ENCODE peak calls at places on chromosomes 13 and 19, in nine cellular contexts. One of them, this sample, is unnamed. For H3K36me3 and H3K4me1, the result is how much of the 10 kb centered on the place peaks cover.

GRCh38 chr19:35449347-35450043 is 1.4 kb downstream of the FFAR2 start:
- DNase-seq in uterus: no peak
- DNase-seq in breast epithelium: no peak
- DNase-seq in thyroid gland: no peak
- DNase-seq in endothelial cell of umbilical vein: no peak
- DNase-seq in upper lobe of left lung: peak
- DNase-seq in body of pancreas: no peak
- DNase-seq in IMR-90: no peak
- DNase-seq in H1: no peak
- DNase-seq in this sample: peak

GRCh38 chr19:30214651-30215051 is 157.5 kb upstream of the ZNF536 start:
- DNase-seq in uterus: no peak
- DNase-seq in breast epithelium: no peak
- DNase-seq in thyroid gland: no peak
- DNase-seq in endothelial cell of umbilical vein: no peak
- DNase-seq in upper lobe of left lung: no peak
- DNase-seq in body of pancreas: no peak
- DNase-seq in IMR-90: no peak
- DNase-seq in H1: peak
- DNase-seq in this sample: no peak

GRCh38 chr19:4583961-4584669 is 24.6 kb upstream of the SEMA6B start:
- DNase-seq in uterus: no peak
- DNase-seq in breast epithelium: no peak
- DNase-seq in thyroid gland: no peak
- DNase-seq in endothelial cell of umbilical vein: peak
- DNase-seq in upper lobe of left lung: no peak
- DNase-seq in body of pancreas: peak
- DNase-seq in IMR-90: no peak
- DNase-seq in H1: peak
- DNase-seq in this sample: no peak

GRCh38 chr13:33229446-33230177 is 55.9 kb downstream of the STARD13 start:
- DNase-seq in uterus: no peak
- DNase-seq in breast epithelium: no peak
- DNase-seq in thyroid gland: no peak
- DNase-seq in endothelial cell of umbilical vein: no peak
- DNase-seq in upper lobe of left lung: no peak
- DNase-seq in body of pancreas: no peak
- DNase-seq in IMR-90: no peak
- DNase-seq in H1: no peak
- DNase-seq in this sample: no peak

GRCh38 chr19:29277107-29277506 is 64.2 kb upstream of the UQCRFS1 start:
- DNase-seq in uterus: no peak
- DNase-seq in breast epithelium: no peak
- DNase-seq in thyroid gland: peak
- DNase-seq in endothelial cell of umbilical vein: no peak
- DNase-seq in upper lobe of left lung: no peak
- DNase-seq in body of pancreas: no peak
- DNase-seq in IMR-90: no peak
- DNase-seq in H1: peak
- DNase-seq in this sample: no peak

GRCh38 chr13:109644069-109644750 is 142.2 kb downstream of the IRS2 start:
- DNase-seq in uterus: no peak
- DNase-seq in breast epithelium: no peak
- DNase-seq in thyroid gland: no peak
- DNase-seq in endothelial cell of umbilical vein: no peak
- DNase-seq in upper lobe of left lung: no peak
- DNase-seq in body of pancreas: no peak
- DNase-seq in IMR-90: no peak
- DNase-seq in H1: no peak
- DNase-seq in this sample: no peak

GRCh38 chr13:49812806-49813205 is 20.3 kb upstream of the KPNA3 start:
- DNase-seq in uterus: no peak
- DNase-seq in breast epithelium: no peak
- DNase-seq in thyroid gland: no peak
- DNase-seq in endothelial cell of umbilical vein: no peak
- DNase-seq in upper lobe of left lung: no peak
- DNase-seq in body of pancreas: no peak
- DNase-seq in IMR-90: no peak
- DNase-seq in H1: no peak
- DNase-seq in this sample: no peak

GRCh38 chr13:27403252-27403678 is 21.2 kb upstream of the GTF3A start:
- DNase-seq in uterus: no peak
- DNase-seq in breast epithelium: no peak
- DNase-seq in thyroid gland: no peak
- DNase-seq in endothelial cell of umbilical vein: no peak
- DNase-seq in upper lobe of left lung: no peak
- DNase-seq in body of pancreas: no peak
- DNase-seq in IMR-90: peak
- DNase-seq in H1: no peak
- DNase-seq in this sample: no peak

GRCh38 chr13:50128406-50129048 is 113.3 kb downstream of the KCNRG start:
- DNase-seq in uterus: no peak
- DNase-seq in breast epithelium: no peak
- DNase-seq in thyroid gland: no peak
- DNase-seq in endothelial cell of umbilical vein: no peak
- DNase-seq in upper lobe of left lung: no peak
- DNase-seq in body of pancreas: no peak
- DNase-seq in IMR-90: no peak
- DNase-seq in H1: no peak
- DNase-seq in this sample: no peak

GRCh38 chr19:52200044-52200443 is 10.2 kb downstream of the PPP2R1A start:
- DNase-seq in uterus: peak
- DNase-seq in breast epithelium: peak
- DNase-seq in thyroid gland: peak
- DNase-seq in endothelial cell of umbilical vein: peak
- DNase-seq in upper lobe of left lung: no peak
- DNase-seq in body of pancreas: no peak
- DNase-seq in IMR-90: peak
- DNase-seq in H1: no peak
- DNase-seq in this sample: no peak

GRCh38 chr19:41569481-41570150 is 6.3 kb upstream of the CEACAM21 start:
- DNase-seq in uterus: no peak
- DNase-seq in breast epithelium: no peak
- DNase-seq in thyroid gland: no peak
- DNase-seq in endothelial cell of umbilical vein: no peak
- DNase-seq in upper lobe of left lung: no peak
- DNase-seq in body of pancreas: no peak
- DNase-seq in IMR-90: no peak
- DNase-seq in H1: no peak
- DNase-seq in this sample: no peak

GRCh38 chr19:53192771-53193533 is at the start of gene ZNF665:
- DNase-seq in uterus: peak
- DNase-seq in breast epithelium: peak
- DNase-seq in thyroid gland: peak
- DNase-seq in endothelial cell of umbilical vein: peak
- DNase-seq in upper lobe of left lung: peak
- DNase-seq in body of pancreas: peak
- DNase-seq in IMR-90: peak
- DNase-seq in H1: peak
- DNase-seq in this sample: peak

GRCh38 chr19:28710278-28710677 is 502.7 kb downstream of the UQCRFS1 start:
- DNase-seq in uterus: no peak
- DNase-seq in breast epithelium: no peak
- DNase-seq in thyroid gland: no peak
- DNase-seq in endothelial cell of umbilical vein: peak
- DNase-seq in upper lobe of left lung: no peak
- DNase-seq in body of pancreas: no peak
- DNase-seq in IMR-90: peak
- DNase-seq in H1: no peak
- DNase-seq in this sample: no peak

GRCh38 chr13:30906411-30906990 is 430 bp downstream of the MEDAG start:
- DNase-seq in uterus: no peak
- DNase-seq in breast epithelium: no peak
- DNase-seq in thyroid gland: peak
- DNase-seq in endothelial cell of umbilical vein: peak
- DNase-seq in upper lobe of left lung: no peak
- DNase-seq in body of pancreas: no peak
- DNase-seq in IMR-90: no peak
- DNase-seq in H1: peak
- DNase-seq in this sample: no peak

GRCh38 chr13:32407854-32408253 is 20.1 kb downstream of the N4BP2L1 start:
- DNase-seq in uterus: no peak
- DNase-seq in breast epithelium: no peak
- DNase-seq in thyroid gland: peak
- DNase-seq in endothelial cell of umbilical vein: no peak
- DNase-seq in upper lobe of left lung: no peak
- DNase-seq in body of pancreas: no peak
- DNase-seq in IMR-90: no peak
- DNase-seq in H1: no peak
- DNase-seq in this sample: no peak

DNA sequence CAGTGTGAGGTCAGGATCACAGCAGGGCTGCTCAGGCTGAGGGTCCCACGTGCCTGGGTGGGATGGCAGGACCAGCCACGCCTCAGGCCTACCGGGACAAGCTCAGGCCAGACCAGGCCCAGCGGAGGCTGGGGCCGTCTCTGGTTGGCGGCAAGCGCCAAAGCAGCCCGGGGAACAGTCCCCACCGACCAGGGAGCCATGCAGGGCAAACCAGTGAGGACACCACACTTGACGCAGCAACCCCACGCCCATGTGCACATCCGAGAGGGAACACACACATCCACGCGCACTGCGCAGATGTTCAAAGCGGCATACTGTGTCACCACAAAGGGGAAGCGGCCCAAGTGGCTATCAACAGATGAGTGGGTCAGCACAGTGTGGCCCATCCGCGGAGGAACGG is 15.2 kb downstream of the IZUMO4 start:
- DNase-seq in uterus: no peak
- DNase-seq in breast epithelium: no peak
- DNase-seq in thyroid gland: no peak
- DNase-seq in endothelial cell of umbilical vein: no peak
- DNase-seq in upper lobe of left lung: no peak
- DNase-seq in body of pancreas: no peak
- DNase-seq in IMR-90: no peak
- DNase-seq in H1: no peak
- DNase-seq in this sample: no peak
- H3K36me3 ChIP-seq in uterus: under half
- H3K36me3 ChIP-seq in breast epithelium: under half
- H3K36me3 ChIP-seq in thyroid gland: half or more
- H3K36me3 ChIP-seq in endothelial cell of umbilical vein: under half
- H3K36me3 ChIP-seq in upper lobe of left lung: half or more
- H3K36me3 ChIP-seq in body of pancreas: half or more
- H3K36me3 ChIP-seq in IMR-90: half or more
- H3K36me3 ChIP-seq in H1: half or more
- H3K36me3 ChIP-seq in this sample: half or more

DNA sequence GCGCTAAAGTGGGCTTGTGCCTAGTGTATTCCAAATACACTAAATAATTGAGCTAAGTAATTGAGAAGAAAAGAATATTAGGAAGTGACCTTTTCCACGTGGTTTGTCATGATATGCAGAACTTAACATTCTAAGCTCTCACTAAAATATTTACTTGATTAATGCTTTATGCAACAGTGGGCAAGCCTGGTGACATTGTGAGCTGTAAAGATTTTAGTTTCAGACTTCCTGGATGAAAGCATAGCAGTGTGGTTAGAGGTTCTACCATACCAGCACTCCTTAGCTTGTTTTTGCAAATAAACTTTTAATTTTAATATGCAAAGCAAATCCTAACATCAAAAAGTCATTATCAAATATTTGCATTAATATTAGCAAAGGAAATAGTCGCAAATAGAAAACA is 1065.1 kb upstream of the SPRY2 start:
- DNase-seq in uterus: no peak
- DNase-seq in breast epithelium: no peak
- DNase-seq in thyroid gland: no peak
- DNase-seq in endothelial cell of umbilical vein: no peak
- DNase-seq in upper lobe of left lung: no peak
- DNase-seq in body of pancreas: no peak
- DNase-seq in IMR-90: no peak
- DNase-seq in H1: no peak
- DNase-seq in this sample: no peak
- H3K4me1 ChIP-seq in uterus: under half
- H3K4me1 ChIP-seq in breast epithelium: under half
- H3K4me1 ChIP-seq in thyroid gland: under half
- H3K4me1 ChIP-seq in endothelial cell of umbilical vein: under half
- H3K4me1 ChIP-seq in upper lobe of left lung: under half
- H3K4me1 ChIP-seq in body of pancreas: under half
- H3K4me1 ChIP-seq in IMR-90: under half
- H3K4me1 ChIP-seq in H1: under half
- H3K4me1 ChIP-seq in this sample: under half

DNA sequence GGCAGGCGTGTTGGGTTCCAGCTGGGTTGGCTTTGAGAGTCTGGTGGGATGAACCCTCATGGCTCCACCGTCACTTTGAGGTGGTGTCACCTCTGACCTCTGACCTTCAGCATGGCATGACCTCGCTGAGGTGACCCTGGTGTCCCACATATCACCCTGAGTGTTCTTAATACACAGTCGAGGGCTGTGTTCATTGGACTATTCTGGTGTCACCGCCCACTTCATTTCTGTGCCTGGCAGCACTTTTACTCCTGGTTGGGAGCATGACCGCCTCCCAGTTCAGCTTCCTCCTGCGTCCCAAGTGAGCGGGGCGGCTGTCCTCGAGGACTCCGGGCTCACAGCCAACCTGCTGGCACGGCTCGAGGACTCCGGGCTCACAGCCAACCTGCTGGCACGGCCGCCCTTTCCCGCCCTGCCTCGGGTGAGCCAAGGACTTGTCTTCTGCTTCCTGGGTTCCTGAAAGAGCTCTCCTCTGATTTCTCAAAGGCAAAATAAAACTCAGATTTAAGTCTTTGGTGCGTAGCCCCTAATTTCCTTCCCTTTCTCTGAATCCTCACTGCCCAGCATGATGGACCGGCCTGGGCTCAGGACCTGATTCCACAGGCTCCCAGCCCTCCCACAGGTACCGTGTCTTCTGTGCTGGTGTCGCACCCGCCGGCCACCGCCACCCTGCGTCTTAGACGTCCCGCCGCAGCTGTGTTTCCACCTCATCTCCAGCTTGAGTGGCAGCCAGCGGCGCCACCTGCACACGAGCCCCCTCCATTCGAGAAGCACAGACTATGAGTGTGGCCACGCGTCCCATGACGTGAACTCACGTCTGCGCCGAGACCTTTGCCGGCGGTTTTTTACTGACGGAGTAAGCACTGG is 10.4 kb downstream of the ATP4B start:
- DNase-seq in uterus: peak
- DNase-seq in breast epithelium: peak
- DNase-seq in thyroid gland: peak
- DNase-seq in endothelial cell of umbilical vein: peak
- DNase-seq in upper lobe of left lung: peak
- DNase-seq in body of pancreas: peak
- DNase-seq in IMR-90: no peak
- DNase-seq in H1: no peak
- DNase-seq in this sample: peak
- TF ChIP-seq POLR2A in uterus: no peak
- TF ChIP-seq POLR2A in breast epithelium: no peak
- TF ChIP-seq POLR2A in thyroid gland: peak
- TF ChIP-seq POLR2A in endothelial cell of umbilical vein: no peak
- TF ChIP-seq POLR2A in upper lobe of left lung: no peak
- TF ChIP-seq POLR2A in body of pancreas: no peak
- TF ChIP-seq POLR2A in IMR-90: no peak
- TF ChIP-seq POLR2A in H1: no peak
- TF ChIP-seq POLR2A in this sample: no peak

DNA sequence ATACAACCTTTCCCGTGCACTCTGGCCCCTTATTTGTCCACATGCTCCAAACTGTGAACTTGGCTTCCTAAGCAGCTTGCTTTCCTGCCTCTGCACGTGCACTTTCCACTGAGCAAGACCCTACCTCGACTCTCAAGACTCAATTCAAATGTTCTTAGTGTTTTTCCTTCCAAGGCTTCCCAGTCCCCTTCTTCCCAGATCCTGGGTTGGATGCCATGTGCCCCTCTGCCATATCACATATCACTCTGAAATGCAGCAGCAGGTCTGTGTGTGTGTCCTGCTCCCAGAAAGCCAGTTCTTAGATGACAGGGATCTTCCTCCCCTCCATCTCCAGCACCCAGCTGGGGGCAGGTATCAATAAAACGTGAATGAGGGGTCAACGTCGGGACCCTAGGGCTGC is 3.0 kb downstream of the ZNF557 start:
- DNase-seq in uterus: no peak
- DNase-seq in breast epithelium: no peak
- DNase-seq in thyroid gland: no peak
- DNase-seq in endothelial cell of umbilical vein: no peak
- DNase-seq in upper lobe of left lung: no peak
- DNase-seq in body of pancreas: no peak
- DNase-seq in IMR-90: no peak
- DNase-seq in H1: no peak
- DNase-seq in this sample: no peak
- H3K36me3 ChIP-seq in uterus: under half
- H3K36me3 ChIP-seq in breast epithelium: under half
- H3K36me3 ChIP-seq in thyroid gland: half or more
- H3K36me3 ChIP-seq in endothelial cell of umbilical vein: under half
- H3K36me3 ChIP-seq in upper lobe of left lung: half or more
- H3K36me3 ChIP-seq in body of pancreas: under half
- H3K36me3 ChIP-seq in IMR-90: under half
- H3K36me3 ChIP-seq in H1: under half
- H3K36me3 ChIP-seq in this sample: half or more